ENCODE peak calls at places on chromosomes 2 and 18, in four cellular contexts. One of them, this sample, is unnamed.
A peak's percentile ranks its signal among the peaks of the same experiment; 100 is the strongest.

GRCh38 chr2:13694673-13695072 is 937.8 kb upstream of the LRATD1 start:
- DNase-seq in adrenal gland: no peak
- DNase-seq in CD8-positive, alpha-beta T cell: no peak
- DNase-seq in kidney epithelial cell: no peak
- DNase-seq in this sample: no peak

GRCh38 chr2:172404824-172405223 is 22.6 kb upstream of the ITGA6 start:
- DNase-seq in adrenal gland: no peak
- DNase-seq in CD8-positive, alpha-beta T cell: no peak
- DNase-seq in kidney epithelial cell: no peak
- DNase-seq in this sample: no peak

GRCh38 chr2:172434821-172435607 is 7.6 kb downstream of the ITGA6 start:
- DNase-seq in adrenal gland: no peak
- DNase-seq in CD8-positive, alpha-beta T cell: peak; percentile 9
- DNase-seq in kidney epithelial cell: no peak
- DNase-seq in this sample: no peak

GRCh38 chr18:58967643-58968291 is 103.1 kb downstream of the ZNF532 start:
- DNase-seq in adrenal gland: no peak
- DNase-seq in CD8-positive, alpha-beta T cell: no peak
- DNase-seq in kidney epithelial cell: no peak
- DNase-seq in this sample: peak; percentile 68

GRCh38 chr2:231037731-231038482 is 584 bp downstream of the C2orf72 start:
- DNase-seq in adrenal gland: no peak
- DNase-seq in CD8-positive, alpha-beta T cell: no peak
- DNase-seq in kidney epithelial cell: no peak
- DNase-seq in this sample: no peak

GRCh38 chr2:231933916-231934401 is 7.8 kb upstream of the NPPC start:
- DNase-seq in adrenal gland: no peak
- DNase-seq in CD8-positive, alpha-beta T cell: no peak
- DNase-seq in kidney epithelial cell: no peak
- DNase-seq in this sample: no peak

GRCh38 chr2:221195829-221196228 is 376.3 kb downstream of the EPHA4 start:
- DNase-seq in adrenal gland: no peak
- DNase-seq in CD8-positive, alpha-beta T cell: no peak
- DNase-seq in kidney epithelial cell: no peak
- DNase-seq in this sample: no peak

GRCh38 chr18:51437280-51438271 is 240.1 kb upstream of the MEX3C start:
- DNase-seq in adrenal gland: no peak
- DNase-seq in CD8-positive, alpha-beta T cell: no peak
- DNase-seq in kidney epithelial cell: no peak
- DNase-seq in this sample: no peak

GRCh38 chr18:28115149-28115550 is 61.8 kb downstream of the CDH2 start:
- DNase-seq in adrenal gland: no peak
- DNase-seq in CD8-positive, alpha-beta T cell: no peak
- DNase-seq in kidney epithelial cell: peak; percentile 99
- DNase-seq in this sample: peak; percentile 89

GRCh38 chr2:200444530-200444929 is 65.3 kb downstream of the KCTD18 start:
- DNase-seq in adrenal gland: no peak
- DNase-seq in CD8-positive, alpha-beta T cell: no peak
- DNase-seq in kidney epithelial cell: no peak
- DNase-seq in this sample: no peak

GRCh38 chr2:178320011-178320410 is 125.7 kb downstream of the OSBPL6 start:
- DNase-seq in adrenal gland: no peak
- DNase-seq in CD8-positive, alpha-beta T cell: no peak
- DNase-seq in kidney epithelial cell: no peak
- DNase-seq in this sample: no peak

GRCh38 chr2:237613679-237614078 is 13.7 kb upstream of the LRRFIP1 start:
- DNase-seq in adrenal gland: no peak
- DNase-seq in CD8-positive, alpha-beta T cell: no peak
- DNase-seq in kidney epithelial cell: no peak
- DNase-seq in this sample: no peak

GRCh38 chr2:229642371-229642770 is 72.0 kb downstream of the DNER start:
- DNase-seq in adrenal gland: peak; percentile 83
- DNase-seq in CD8-positive, alpha-beta T cell: no peak
- DNase-seq in kidney epithelial cell: no peak
- DNase-seq in this sample: no peak

GRCh38 chr2:229633546-229633945 is 80.8 kb downstream of the DNER start:
- DNase-seq in adrenal gland: no peak
- DNase-seq in CD8-positive, alpha-beta T cell: no peak
- DNase-seq in kidney epithelial cell: no peak
- DNase-seq in this sample: no peak

GRCh38 chr2:229641676-229642075 is 72.7 kb downstream of the DNER start:
- DNase-seq in adrenal gland: no peak
- DNase-seq in CD8-positive, alpha-beta T cell: no peak
- DNase-seq in kidney epithelial cell: no peak
- DNase-seq in this sample: no peak

GRCh38 chr2:229634574-229635185 is 79.7 kb downstream of the DNER start:
- DNase-seq in adrenal gland: no peak
- DNase-seq in CD8-positive, alpha-beta T cell: no peak
- DNase-seq in kidney epithelial cell: no peak
- DNase-seq in this sample: no peak

DNA sequence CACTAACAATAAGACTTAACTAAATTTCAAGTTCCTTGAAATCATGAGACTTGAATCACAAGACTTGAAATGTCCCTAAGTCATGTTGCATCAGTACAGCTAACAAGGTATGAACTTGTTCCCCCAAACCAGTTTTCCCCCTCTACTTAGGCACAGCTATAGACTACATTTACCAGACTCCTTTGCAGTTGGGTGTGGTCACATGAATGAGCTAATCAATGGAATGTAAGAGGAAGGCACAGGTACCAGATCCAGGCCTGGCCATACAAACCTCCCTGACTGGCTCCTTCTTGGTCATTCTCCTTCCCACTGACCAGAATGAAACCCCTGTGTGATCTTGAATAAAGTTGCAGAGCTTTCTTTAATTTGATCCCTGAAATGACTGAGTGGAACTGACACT is 77.8 kb downstream of the DNER start:
- DNase-seq in adrenal gland: no peak
- DNase-seq in CD8-positive, alpha-beta T cell: no peak
- DNase-seq in kidney epithelial cell: no peak
- DNase-seq in this sample: no peak
- H3K4me3 ChIP-seq in adrenal gland: no peak overlapping the region
- H3K4me3 ChIP-seq in CD8-positive, alpha-beta T cell: no peak overlapping the region
- H3K4me3 ChIP-seq in kidney epithelial cell: no peak overlapping the region
- H3K4me3 ChIP-seq in this sample: no peak overlapping the region

DNA sequence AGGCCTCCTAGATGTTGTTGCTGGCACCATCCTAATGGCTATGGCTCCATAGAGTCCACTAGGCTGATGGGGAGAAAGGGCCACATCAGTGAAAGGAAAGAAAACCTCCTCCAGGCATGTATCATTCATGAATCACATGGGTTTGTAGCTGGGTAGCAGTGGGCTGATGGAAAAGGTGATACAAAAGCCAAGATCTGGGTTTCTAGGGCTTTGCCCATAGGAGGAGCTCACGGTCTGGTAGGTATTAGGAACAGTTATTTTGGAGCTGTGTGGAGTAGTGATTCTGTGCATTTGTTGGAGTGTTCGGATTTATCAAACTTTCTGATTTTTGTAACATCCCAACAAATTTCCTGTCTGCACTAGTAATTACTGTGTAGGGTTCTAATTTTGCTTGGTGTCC is 259.2 kb downstream of the SLC4A3 start:
- DNase-seq in adrenal gland: no peak
- DNase-seq in CD8-positive, alpha-beta T cell: no peak
- DNase-seq in kidney epithelial cell: no peak
- DNase-seq in this sample: no peak
- TF ChIP-seq CTCF in adrenal gland: no peak
- TF ChIP-seq CTCF in CD8-positive, alpha-beta T cell: no peak
- TF ChIP-seq CTCF in kidney epithelial cell: no peak
- TF ChIP-seq CTCF in this sample: peak; percentile 24

DNA sequence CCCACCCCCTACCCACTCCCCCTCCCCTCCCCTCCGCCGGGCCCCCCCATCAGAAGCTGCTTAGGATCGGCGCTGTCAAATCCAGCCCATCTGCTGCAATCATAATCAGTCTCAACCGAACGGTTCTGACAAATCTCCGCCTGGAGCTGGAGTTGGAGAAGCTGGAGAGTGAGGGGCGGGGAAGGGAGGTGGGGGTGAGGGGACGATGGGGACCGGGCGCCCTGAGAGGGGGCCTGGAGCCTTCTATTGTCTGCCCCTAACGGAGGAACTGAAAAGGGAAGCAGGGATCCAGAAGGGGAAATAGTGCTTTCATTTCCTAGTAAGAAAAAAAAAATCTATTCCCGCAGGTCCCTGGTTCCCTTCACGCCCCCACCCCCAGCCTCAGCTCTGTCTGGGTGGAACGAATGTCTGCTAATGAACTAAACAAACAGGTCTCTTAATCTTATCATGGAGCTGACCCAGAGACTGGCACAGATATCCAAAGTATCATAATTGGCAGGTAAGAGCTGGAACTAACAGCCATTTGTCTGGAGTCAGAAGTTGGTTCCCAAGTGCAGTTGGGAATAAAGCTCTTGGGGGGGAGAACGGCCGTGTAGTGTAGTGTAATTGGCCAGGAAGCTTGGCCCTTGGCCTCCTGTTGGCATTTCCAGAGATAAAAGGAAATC is 301.2 kb downstream of the NCKAP5 start:
- DNase-seq in adrenal gland: no peak
- DNase-seq in CD8-positive, alpha-beta T cell: no peak
- DNase-seq in kidney epithelial cell: no peak
- DNase-seq in this sample: no peak
- H3K4me3 ChIP-seq in adrenal gland: peak overlapping the region; percentile 58
- H3K4me3 ChIP-seq in CD8-positive, alpha-beta T cell: no peak overlapping the region
- H3K4me3 ChIP-seq in kidney epithelial cell: peak overlapping the region; percentile 56
- H3K4me3 ChIP-seq in this sample: peak overlapping the region; percentile 32

DNA sequence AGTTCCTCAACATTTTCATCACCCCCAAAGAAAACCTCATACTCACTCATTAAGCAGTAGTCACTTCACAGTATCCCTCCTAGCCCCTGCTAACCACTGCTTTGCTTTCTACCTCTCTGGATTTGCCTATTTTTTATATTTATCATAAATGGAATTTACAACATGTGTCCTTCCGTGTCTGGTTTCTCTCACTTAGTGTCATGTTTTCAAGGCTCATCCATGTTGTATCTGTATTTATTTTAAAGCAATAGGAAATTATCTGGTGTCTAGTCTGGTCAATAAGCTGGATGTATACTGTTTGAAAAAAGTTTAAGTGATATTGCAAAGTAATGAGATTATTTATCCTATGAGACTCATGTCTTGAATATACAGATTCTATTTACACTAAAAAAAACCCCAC is 77.8 kb upstream of the GLS start:
- DNase-seq in adrenal gland: no peak
- DNase-seq in CD8-positive, alpha-beta T cell: no peak
- DNase-seq in kidney epithelial cell: no peak
- DNase-seq in this sample: no peak
- TF ChIP-seq CTCF in adrenal gland: no peak
- TF ChIP-seq CTCF in CD8-positive, alpha-beta T cell: no peak
- TF ChIP-seq CTCF in kidney epithelial cell: no peak
- TF ChIP-seq CTCF in this sample: no peak

GRCh38 chr18:23136326-23137092 is 1.2 kb downstream of the CABLES1 start:
- DNase-seq in adrenal gland: peak; percentile 32
- DNase-seq in CD8-positive, alpha-beta T cell: no peak
- DNase-seq in kidney epithelial cell: no peak
- DNase-seq in this sample: no peak

GRCh38 chr18:23135679-23136325 is 517 bp downstream of the CABLES1 start:
- DNase-seq in adrenal gland: no peak
- DNase-seq in CD8-positive, alpha-beta T cell: no peak
- DNase-seq in kidney epithelial cell: no peak
- DNase-seq in this sample: no peak

GRCh38 chr18:23137093-23137640 is 1.9 kb downstream of the CABLES1 start:
- DNase-seq in adrenal gland: no peak
- DNase-seq in CD8-positive, alpha-beta T cell: no peak
- DNase-seq in kidney epithelial cell: no peak
- DNase-seq in this sample: no peak

GRCh38 chr18:23138470-23138869 is 3.2 kb downstream of the CABLES1 start:
- DNase-seq in adrenal gland: no peak
- DNase-seq in CD8-positive, alpha-beta T cell: no peak
- DNase-seq in kidney epithelial cell: no peak
- DNase-seq in this sample: no peak

GRCh38 chr18:23137788-23138216 is 2.5 kb downstream of the CABLES1 start:
- DNase-seq in adrenal gland: no peak
- DNase-seq in CD8-positive, alpha-beta T cell: no peak
- DNase-seq in kidney epithelial cell: no peak
- DNase-seq in this sample: no peak
- H3K4me3 ChIP-seq in adrenal gland: peak overlapping the region; percentile 88
- H3K4me3 ChIP-seq in CD8-positive, alpha-beta T cell: no peak overlapping the region
- H3K4me3 ChIP-seq in kidney epithelial cell: peak overlapping the region; percentile 71
- H3K4me3 ChIP-seq in this sample: peak overlapping the region; percentile 64

GRCh38 chr2:48692292-48692691 is 63.2 kb downstream of the LHCGR start:
- DNase-seq in adrenal gland: no peak
- DNase-seq in CD8-positive, alpha-beta T cell: no peak
- DNase-seq in kidney epithelial cell: no peak
- DNase-seq in this sample: no peak
- TF ChIP-seq CTCF in adrenal gland: no peak
- TF ChIP-seq CTCF in CD8-positive, alpha-beta T cell: no peak
- TF ChIP-seq CTCF in kidney epithelial cell: no peak
- TF ChIP-seq CTCF in this sample: no peak

GRCh38 chr2:11409184-11409959 is 56.6 kb downstream of the E2F6 start:
- DNase-seq in adrenal gland: no peak
- DNase-seq in CD8-positive, alpha-beta T cell: no peak
- DNase-seq in kidney epithelial cell: no peak
- DNase-seq in this sample: no peak

GRCh38 chr2:11410101-11410500 is 55.9 kb downstream of the E2F6 start:
- DNase-seq in adrenal gland: no peak
- DNase-seq in CD8-positive, alpha-beta T cell: no peak
- DNase-seq in kidney epithelial cell: no peak
- DNase-seq in this sample: no peak

GRCh38 chr2:11411244-11411643 is 54.7 kb downstream of the E2F6 start:
- DNase-seq in adrenal gland: no peak
- DNase-seq in CD8-positive, alpha-beta T cell: no peak
- DNase-seq in kidney epithelial cell: no peak
- DNase-seq in this sample: no peak

GRCh38 chr2:11412449-11412810 is 53.5 kb downstream of the E2F6 start:
- DNase-seq in adrenal gland: no peak
- DNase-seq in CD8-positive, alpha-beta T cell: no peak
- DNase-seq in kidney epithelial cell: no peak
- DNase-seq in this sample: no peak

GRCh38 chr2:11411768-11412448 is 54.1 kb downstream of the E2F6 start:
- DNase-seq in adrenal gland: peak; percentile 62
- DNase-seq in CD8-positive, alpha-beta T cell: no peak
- DNase-seq in kidney epithelial cell: no peak
- DNase-seq in this sample: no peak
- H3K4me3 ChIP-seq in adrenal gland: peak overlapping the region; percentile 40
- H3K4me3 ChIP-seq in CD8-positive, alpha-beta T cell: no peak overlapping the region
- H3K4me3 ChIP-seq in kidney epithelial cell: no peak overlapping the region
- H3K4me3 ChIP-seq in this sample: no peak overlapping the region